ENCODE peak calls at places on chromosomes 6 and 20, in four cellular contexts. One of them, this sample, is unnamed.

GRCh38 chr20:14925286-14925685 is 587.9 kb upstream of the FLRT3 start:
- DNase-seq in A549: no peak
- DNase-seq in K562: no peak
- DNase-seq in HepG2: no peak
- DNase-seq in this sample: no peak

GRCh38 chr20:36113566-36114247 is 40.8 kb upstream of the EPB41L1 start:
- DNase-seq in A549: no peak
- DNase-seq in K562: no peak
- DNase-seq in HepG2: no peak
- DNase-seq in this sample: no peak

GRCh38 chr6:84842526-84843161 is 78.2 kb upstream of the TBX18 start:
- DNase-seq in A549: no peak
- DNase-seq in K562: no peak
- DNase-seq in HepG2: no peak
- DNase-seq in this sample: no peak

GRCh38 chr6:21665101-21665435 is 71.5 kb downstream of the SOX4 start:
- DNase-seq in A549: no peak
- DNase-seq in K562: no peak
- DNase-seq in HepG2: no peak
- DNase-seq in this sample: no peak

GRCh38 chr6:155154158-155154830 is 109.5 kb upstream of the CLDN20 start:
- DNase-seq in A549: no peak
- DNase-seq in K562: peak
- DNase-seq in HepG2: peak
- DNase-seq in this sample: peak

GRCh38 chr6:142336183-142336582 is 34.4 kb downstream of the ADGRG6 start:
- DNase-seq in A549: no peak
- DNase-seq in K562: no peak
- DNase-seq in HepG2: no peak
- DNase-seq in this sample: no peak

GRCh38 chr6:100664274-100665040 is 199.7 kb upstream of the SIM1 start:
- DNase-seq in A549: peak
- DNase-seq in K562: peak
- DNase-seq in HepG2: no peak
- DNase-seq in this sample: peak

GRCh38 chr6:155026366-155027045 is 31.4 kb downstream of the TIAM2 start:
- DNase-seq in A549: peak
- DNase-seq in K562: no peak
- DNase-seq in HepG2: peak
- DNase-seq in this sample: peak

GRCh38 chr6:133752129-133752528 is 136.8 kb upstream of the TCF21 start:
- DNase-seq in A549: no peak
- DNase-seq in K562: no peak
- DNase-seq in HepG2: no peak
- DNase-seq in this sample: no peak

GRCh38 chr20:45322952-45323383 is 14.9 kb upstream of the MATN4 start:
- DNase-seq in A549: peak
- DNase-seq in K562: peak
- DNase-seq in HepG2: peak
- DNase-seq in this sample: peak

GRCh38 chr6:45535933-45536332 is 158.2 kb upstream of the SUPT3H start:
- DNase-seq in A549: no peak
- DNase-seq in K562: no peak
- DNase-seq in HepG2: no peak
- DNase-seq in this sample: no peak

GRCh38 chr6:116633685-116634084 is 17.4 kb downstream of the RSPH4A start:
- DNase-seq in A549: peak
- DNase-seq in K562: no peak
- DNase-seq in HepG2: peak
- DNase-seq in this sample: no peak

GRCh38 chr6:46184114-46184513 is 13.3 kb upstream of the ENPP5 start:
- DNase-seq in A549: no peak
- DNase-seq in K562: no peak
- DNase-seq in HepG2: no peak
- DNase-seq in this sample: peak

GRCh38 chr6:100175814-100176275 is 181.8 kb upstream of the MCHR2 start:
- DNase-seq in A549: peak
- DNase-seq in K562: no peak
- DNase-seq in HepG2: peak
- DNase-seq in this sample: peak

GRCh38 chr6:99013661-99014458 is 66.1 kb upstream of the FBXL4 start:
- DNase-seq in A549: no peak
- DNase-seq in K562: no peak
- DNase-seq in HepG2: no peak
- DNase-seq in this sample: peak

GRCh38 chr6:125271486-125272159 is 30.1 kb downstream of the HDDC2 start:
- DNase-seq in A549: no peak
- DNase-seq in K562: no peak
- DNase-seq in HepG2: no peak
- DNase-seq in this sample: no peak

GRCh38 chr6:116827561-116828240 is 1.2 kb downstream of the GPRC6A start:
- DNase-seq in A549: no peak
- DNase-seq in K562: no peak
- DNase-seq in HepG2: no peak
- DNase-seq in this sample: no peak

GRCh38 chr20:56143759-56144158 is 104.8 kb upstream of the MC3R start:
- DNase-seq in A549: no peak
- DNase-seq in K562: no peak
- DNase-seq in HepG2: no peak
- DNase-seq in this sample: no peak

GRCh38 chr20:2812189-2812588 is 2.6 kb upstream of the C20orf141 start:
- DNase-seq in A549: no peak
- DNase-seq in K562: no peak
- DNase-seq in HepG2: no peak
- DNase-seq in this sample: no peak

GRCh38 chr6:98847767-98848538 is 13.6 kb downstream of the POU3F2 start:
- DNase-seq in A549: no peak
- DNase-seq in K562: no peak
- DNase-seq in HepG2: no peak
- DNase-seq in this sample: no peak

GRCh38 chr6:80690611-80691090 is 584.2 kb downstream of the BCKDHB start:
- DNase-seq in A549: no peak
- DNase-seq in K562: no peak
- DNase-seq in HepG2: no peak
- DNase-seq in this sample: peak

GRCh38 chr6:135905604-135906300 is 54.3 kb downstream of the PDE7B start:
- DNase-seq in A549: no peak
- DNase-seq in K562: no peak
- DNase-seq in HepG2: no peak
- DNase-seq in this sample: no peak

GRCh38 chr6:25851961-25852360 is 20.1 kb upstream of the SLC17A1 start:
- DNase-seq in A549: no peak
- DNase-seq in K562: no peak
- DNase-seq in HepG2: no peak
- DNase-seq in this sample: no peak

GRCh38 chr6:41733707-41734665 is 1.4 kb downstream of the TFEB start:
- DNase-seq in A549: peak
- DNase-seq in K562: peak
- DNase-seq in HepG2: peak
- DNase-seq in this sample: peak

GRCh38 chr6:134063121-134063965 is 10.9 kb upstream of the SLC2A12 start:
- DNase-seq in A549: no peak
- DNase-seq in K562: peak
- DNase-seq in HepG2: peak
- DNase-seq in this sample: peak

GRCh38 chr20:33169176-33169794 is 1.3 kb downstream of the BPIFA2 start:
- DNase-seq in A549: peak
- DNase-seq in K562: peak
- DNase-seq in HepG2: peak
- DNase-seq in this sample: no peak

GRCh38 chr6:52644246-52644645 is 26.7 kb upstream of the TMEM14A start:
- DNase-seq in A549: no peak
- DNase-seq in K562: no peak
- DNase-seq in HepG2: no peak
- DNase-seq in this sample: no peak

DNA sequence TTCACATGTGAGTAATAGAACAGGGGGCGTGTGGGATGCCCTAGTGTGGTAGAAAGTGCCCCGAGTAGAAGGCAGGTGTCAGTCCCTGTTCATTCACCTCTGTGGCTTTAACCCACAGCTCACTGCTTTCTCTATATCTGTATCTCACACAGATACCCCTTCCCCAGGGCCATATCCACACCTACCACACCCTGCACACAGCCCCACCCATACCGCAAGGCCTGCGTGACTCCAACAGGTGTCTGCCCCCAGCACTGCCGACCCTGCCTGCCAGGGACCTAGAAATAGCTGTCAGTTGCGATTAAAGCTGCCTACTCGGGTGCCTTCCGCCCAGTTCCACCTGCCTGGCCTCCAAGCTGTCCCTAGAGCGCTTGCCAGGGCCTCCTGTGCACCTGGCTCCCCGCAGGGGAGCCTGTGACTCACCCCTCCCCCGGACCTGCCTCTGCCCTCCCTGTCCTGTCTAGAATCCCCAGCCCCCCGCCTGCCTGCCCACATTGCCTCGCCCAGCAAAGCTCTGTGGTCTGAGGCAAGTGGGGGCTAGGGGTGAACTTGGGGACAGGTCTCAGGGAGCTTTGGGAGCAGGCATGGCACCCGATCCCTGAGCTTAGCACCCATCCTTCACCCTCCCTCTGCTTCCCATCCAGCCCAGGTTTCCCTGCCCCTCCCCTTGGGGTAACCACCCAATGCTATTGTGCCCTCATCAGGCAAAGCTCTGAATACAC is 38.3 kb upstream of the ID1 start:
- DNase-seq in A549: no peak
- DNase-seq in K562: no peak
- DNase-seq in HepG2: no peak
- DNase-seq in this sample: no peak
- TF ChIP-seq SMC3 in A549: no peak
- TF ChIP-seq SMC3 in K562: no peak
- TF ChIP-seq SMC3 in HepG2: no peak
- TF ChIP-seq SMC3 in this sample: no peak

DNA sequence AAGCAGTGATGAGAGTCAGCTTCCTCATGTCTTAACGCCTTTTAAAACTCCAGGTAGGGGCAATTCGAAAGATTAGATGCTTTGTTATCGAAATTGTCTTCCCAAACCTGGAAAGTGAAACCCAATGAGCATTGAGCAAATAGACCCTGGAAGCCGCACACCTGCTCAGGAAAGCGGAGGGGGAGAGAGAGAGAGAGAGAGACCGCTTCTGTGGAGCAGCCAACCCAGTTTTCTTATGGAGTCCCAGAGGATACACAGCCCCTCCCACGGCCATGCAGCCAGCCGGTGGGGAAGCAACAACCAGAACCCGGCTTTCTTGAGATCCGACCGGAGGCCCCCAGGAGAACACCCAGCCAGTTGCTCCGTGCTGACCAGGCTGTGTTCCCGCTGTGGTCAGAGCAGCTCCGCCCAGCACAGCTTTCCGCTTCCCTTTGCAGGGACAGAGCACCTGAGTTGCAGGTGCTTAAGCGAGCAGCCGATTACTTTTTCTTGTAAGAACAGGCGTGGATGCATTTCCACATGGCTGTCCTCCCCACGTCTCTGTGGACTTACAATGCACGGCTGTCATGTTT is 382.0 kb downstream of the THBS2 start:
- DNase-seq in A549: no peak
- DNase-seq in K562: no peak
- DNase-seq in HepG2: no peak
- DNase-seq in this sample: no peak
- TF ChIP-seq MAFK in A549: no peak
- TF ChIP-seq MAFK in K562: no peak
- TF ChIP-seq MAFK in HepG2: no peak
- TF ChIP-seq MAFK in this sample: no peak

DNA sequence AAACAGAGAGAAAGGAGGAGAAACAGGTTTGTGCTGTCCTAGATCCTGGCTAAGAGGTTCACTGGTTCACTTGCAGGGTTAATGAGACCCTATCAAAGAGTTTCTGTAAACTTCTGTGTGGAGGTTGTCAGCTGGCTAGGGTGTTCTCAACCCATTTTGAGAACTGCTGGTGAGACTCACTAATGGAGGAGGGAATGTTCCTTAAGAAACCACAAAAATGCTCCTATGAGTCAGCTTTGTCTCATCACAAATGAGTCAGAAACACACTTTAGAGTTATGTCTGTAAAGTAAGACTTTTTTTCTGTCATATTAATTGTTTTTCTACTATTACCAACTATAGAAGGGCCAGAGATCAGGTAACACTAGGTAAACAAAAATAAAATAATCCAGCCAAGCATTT is 884.4 kb downstream of the PHF3 start:
- DNase-seq in A549: peak
- DNase-seq in K562: no peak
- DNase-seq in HepG2: no peak
- DNase-seq in this sample: peak
- TF ChIP-seq SMC3 in A549: no peak
- TF ChIP-seq SMC3 in K562: no peak
- TF ChIP-seq SMC3 in HepG2: no peak
- TF ChIP-seq SMC3 in this sample: no peak

GRCh38 chr20:16904751-16905150 is 156.6 kb downstream of the OTOR start:
- DNase-seq in A549: peak
- DNase-seq in K562: no peak
- DNase-seq in HepG2: no peak
- DNase-seq in this sample: no peak

GRCh38 chr20:16898433-16898832 is 150.3 kb downstream of the OTOR start:
- DNase-seq in A549: no peak
- DNase-seq in K562: no peak
- DNase-seq in HepG2: no peak
- DNase-seq in this sample: peak

GRCh38 chr20:16902657-16903056 is 154.5 kb downstream of the OTOR start:
- DNase-seq in A549: no peak
- DNase-seq in K562: no peak
- DNase-seq in HepG2: no peak
- DNase-seq in this sample: no peak
- TF ChIP-seq MAFK in A549: no peak
- TF ChIP-seq MAFK in K562: no peak
- TF ChIP-seq MAFK in HepG2: no peak
- TF ChIP-seq MAFK in this sample: no peak

DNA sequence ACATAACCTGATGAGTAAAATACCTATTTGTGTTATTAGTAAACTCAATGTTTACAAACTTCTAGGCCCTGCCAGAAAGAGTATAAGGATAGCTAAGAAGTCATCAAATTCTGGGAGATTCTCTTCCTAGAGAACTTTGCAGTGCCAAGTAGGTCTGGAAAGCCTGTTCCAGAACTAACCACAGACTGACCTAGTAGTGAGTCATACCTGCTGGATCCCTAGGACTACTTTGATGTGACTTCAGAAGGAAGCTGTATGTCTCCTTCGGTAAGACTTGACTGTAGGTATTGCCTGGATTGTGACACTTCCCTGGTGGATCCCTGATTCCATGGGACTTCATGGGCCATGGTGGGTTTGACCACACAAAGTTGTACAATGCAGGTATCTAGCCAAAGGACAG is 131.7 kb downstream of the DNAH8 start:
- DNase-seq in A549: no peak
- DNase-seq in K562: no peak
- DNase-seq in HepG2: no peak
- DNase-seq in this sample: peak
- TF ChIP-seq SMC3 in A549: no peak
- TF ChIP-seq SMC3 in K562: no peak
- TF ChIP-seq SMC3 in HepG2: no peak
- TF ChIP-seq SMC3 in this sample: no peak

GRCh38 chr20:63846128-63846771 is 15.0 kb upstream of the ABHD16B start:
- DNase-seq in A549: no peak
- DNase-seq in K562: peak
- DNase-seq in HepG2: peak
- DNase-seq in this sample: no peak
- TF ChIP-seq MAFK in A549: no peak
- TF ChIP-seq MAFK in K562: no peak
- TF ChIP-seq MAFK in HepG2: no peak
- TF ChIP-seq MAFK in this sample: no peak